ENCODE peak calls at places on chromosome X, in seven cellular contexts. Y is ovary, T is right lobe of liver, P is transverse colon, D is heart left ventricle, B is testis, Z is HCT116. G is an unnamed sample.

GRCh38 chrX:93637591-93637990 is 35.8 kb downstream of the NAP1L3 start:
- DNase-seq in Y (no peak), T (no peak), P (no peak), D (no peak), B (no peak), Z (no peak), G (no peak)

GRCh38 chrX:53262918-53263394 is 18.4 kb downstream of the IQSEC2 start:
- DNase-seq in Y (no peak), T (no peak), P (no peak), D (no peak), B (no peak), Z (peak; percentile 34), G (no peak)

GRCh38 chrX:71514367-71515038 is 18.4 kb upstream of the OGT start:
- DNase-seq in Y (no peak), T (no peak), P (peak; percentile 14), D (no peak), B (no peak), Z (no peak), G (no peak)

GRCh38 chrX:102345916-102346315 is 93.9 kb downstream of the NXF2B start:
- DNase-seq in Y (peak; percentile 34), T (peak; percentile 45), P (peak; percentile 70), D (peak; percentile 8), B (peak; percentile 80), Z (no peak), G (peak; percentile 62)

GRCh38 chrX:78517124-78517523 is 142.0 kb downstream of the RTL3 start:
- DNase-seq in Y (no peak), T (no peak), P (no peak), D (no peak), B (no peak), Z (no peak), G (no peak)

GRCh38 chrX:13398073-13398823 is 78.4 kb upstream of the ATXN3L start:
- DNase-seq in Y (peak; percentile 28), T (no peak), P (peak; percentile 41), D (peak; percentile 17), B (no peak), Z (peak; percentile 89), G (peak; percentile 25)

GRCh38 chrX:21960569-21960968 is 20.1 kb downstream of the SMS start:
- DNase-seq in Y (peak; percentile 46), T (no peak), P (no peak), D (no peak), B (peak; percentile 22), Z (no peak), G (no peak)

GRCh38 chrX:20271730-20272129 is 5.0 kb upstream of the RPS6KA3 start:
- DNase-seq in Y (no peak), T (no peak), P (no peak), D (no peak), B (no peak), Z (no peak), G (no peak)

GRCh38 chrX:15686818-15687685 is 22.4 kb upstream of the CLTRN start:
- DNase-seq in Y (no peak), T (peak; percentile 40), P (peak; percentile 60), D (peak; percentile 41), B (peak; percentile 70), Z (peak; percentile 8), G (peak; percentile 74)

GRCh38 chrX:43148305-43148704 is 370.3 kb upstream of the PPP1R2C start:
- DNase-seq in Y (no peak), T (no peak), P (no peak), D (no peak), B (no peak), Z (no peak), G (no peak)

GRCh38 chrX:155048997-155049619 is 21.8 kb downstream of the CMC4 start:
- DNase-seq in Y (peak; percentile 32), T (peak; percentile 61), P (peak; percentile 55), D (peak; percentile 48), B (peak; percentile 70), Z (no peak), G (peak; percentile 58)

GRCh38 chrX:13087322-13088154 is 43.1 kb upstream of the FAM9C start:
- DNase-seq in Y (no peak), T (no peak), P (peak; percentile 45), D (no peak), B (no peak), Z (no peak), G (no peak)

GRCh38 chrX:133290076-133290475 is 71.9 kb upstream of the TFDP3 start:
- DNase-seq in Y (no peak), T (no peak), P (no peak), D (no peak), B (no peak), Z (no peak), G (no peak)

GRCh38 chrX:150236304-150236703 is 126.8 kb upstream of the MAMLD1 start:
- DNase-seq in Y (no peak), T (no peak), P (no peak), D (no peak), B (no peak), Z (no peak), G (no peak)

GRCh38 chrX:7127058-7127457 is 20.5 kb upstream of the STS start:
- DNase-seq in Y (no peak), T (no peak), P (no peak), D (no peak), B (no peak), Z (no peak), G (no peak)

GRCh38 chrX:51002160-51002632 is 91.7 kb downstream of the BMP15 start:
- DNase-seq in Y (no peak), T (no peak), P (no peak), D (no peak), B (no peak), Z (no peak), G (no peak)

GRCh38 chrX:29024813-29025342 is 437.6 kb downstream of the IL1RAPL1 start:
- DNase-seq in Y (no peak), T (no peak), P (no peak), D (no peak), B (no peak), Z (no peak), G (no peak)

GRCh38 chrX:155027509-155028066 is 944 bp downstream of the FUNDC2 start:
- DNase-seq in Y (no peak), T (no peak), P (no peak), D (peak; percentile 23), B (peak; percentile 28), Z (peak; percentile 23), G (no peak)

GRCh38 chrX:130144509-130144908 is 21.1 kb downstream of the AIFM1 start:
- DNase-seq in Y (no peak), T (no peak), P (no peak), D (no peak), B (no peak), Z (no peak), G (no peak)

GRCh38 chrX:65582450-65583082 is 48.0 kb upstream of the LAS1L start:
- DNase-seq in Y (no peak), T (no peak), P (no peak), D (no peak), B (no peak), Z (no peak), G (no peak)

DNA sequence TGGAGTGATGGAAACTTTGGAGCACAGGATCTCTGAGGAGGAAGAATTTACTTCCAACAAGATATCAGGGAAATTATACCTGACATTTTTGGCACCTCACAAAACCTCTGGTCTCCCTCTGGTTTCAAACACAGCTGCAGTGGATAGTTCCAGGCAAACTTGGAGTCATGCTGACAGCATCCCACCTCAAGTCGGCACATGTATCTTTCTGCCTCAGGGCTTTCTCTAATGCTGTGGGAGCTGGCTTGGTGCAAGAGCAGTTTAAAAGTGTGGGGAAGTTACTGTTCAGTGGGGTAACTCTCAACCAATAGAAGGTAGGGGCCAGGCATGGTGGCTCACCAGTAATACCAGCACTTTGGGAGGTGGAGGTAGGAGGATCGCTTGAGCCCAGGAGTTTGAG is 207.1 kb upstream of the NHS start:
- DNase-seq in Y (no peak), T (no peak), P (no peak), D (no peak), B (no peak), Z (no peak), G (no peak)
- TF ChIP-seq POLR2A in Y (no peak), T (no peak), P (no peak), D (no peak), B (no peak), Z (no peak), G (no peak)

DNA sequence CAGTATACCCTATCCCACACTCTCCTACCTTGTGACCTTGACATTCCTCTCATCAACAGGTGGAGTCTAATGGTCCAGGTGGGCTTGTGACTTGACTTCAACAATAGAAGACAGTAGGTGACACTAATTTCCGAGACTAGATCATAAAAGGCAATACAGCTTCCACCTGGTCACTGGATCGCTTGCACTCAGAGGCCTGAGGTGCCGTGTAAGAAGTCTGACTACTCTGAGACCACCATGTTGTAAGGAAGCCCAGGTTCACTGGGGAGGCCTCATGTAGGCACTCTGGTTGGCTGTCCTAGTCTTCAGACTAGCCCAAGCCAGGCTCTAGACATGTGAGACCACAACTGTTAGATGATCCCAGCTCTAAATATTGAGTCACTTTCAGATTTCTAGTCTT is 370.4 kb downstream of the MID1IP1 start:
- DNase-seq in Y (no peak), T (no peak), P (no peak), D (no peak), B (no peak), Z (no peak), G (no peak)
- H3K36me3 ChIP-seq in Y (no peaks in the 10 kb centered on the region), T (no peaks in the 10 kb centered on the region), P (no peaks in the 10 kb centered on the region), D (no peaks in the 10 kb centered on the region), B (no peaks in the 10 kb centered on the region), Z (no peaks in the 10 kb centered on the region), G (no peaks in the 10 kb centered on the region)

DNA sequence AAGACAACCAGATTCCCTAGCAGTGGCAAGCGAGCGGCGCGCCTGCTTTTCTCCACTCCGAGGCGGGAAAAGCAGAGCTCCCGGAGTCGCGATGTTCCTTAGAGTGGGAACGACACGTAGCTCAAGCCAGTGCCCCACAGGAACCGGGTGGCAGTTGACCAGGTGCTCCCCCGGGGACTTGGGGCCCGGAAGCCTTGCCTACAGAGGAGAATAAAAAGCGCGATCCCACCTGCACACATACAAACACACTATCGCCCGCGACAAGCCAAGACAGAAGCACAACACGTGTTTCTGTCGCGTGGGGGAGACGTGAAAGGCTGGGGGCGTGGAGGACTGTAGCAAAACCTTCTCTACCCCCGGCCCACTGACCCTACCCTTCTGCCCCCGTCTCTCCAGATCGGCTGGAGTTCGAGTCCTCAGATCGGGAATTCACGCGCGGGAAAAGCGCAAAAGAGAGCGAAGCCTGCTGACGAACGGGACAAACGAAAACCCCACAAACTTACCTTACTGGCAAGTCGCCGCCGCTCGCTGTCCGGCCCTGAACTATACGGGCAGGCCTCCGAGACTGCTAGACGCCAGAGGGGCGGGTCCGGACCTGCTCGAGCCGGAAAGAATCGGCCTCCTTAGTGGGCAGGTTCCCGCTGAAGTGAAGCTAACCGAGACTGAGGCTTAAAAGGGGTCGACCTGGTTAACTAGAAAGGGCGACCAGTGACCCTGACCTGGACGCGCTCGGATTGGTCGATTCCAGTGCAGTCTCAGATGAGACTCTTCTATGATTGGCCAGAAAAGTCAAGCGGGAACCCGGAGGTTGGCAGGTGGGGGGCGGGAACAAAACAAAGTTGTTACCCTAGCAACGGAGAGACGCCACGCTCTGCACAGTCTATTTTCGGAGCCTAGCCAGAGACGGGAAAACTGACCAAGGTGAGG is at the start of the genes DNAAF6 and NUP62CL:
- DNase-seq in Y (peak; percentile 47), T (peak; percentile 80), P (peak; percentile 72), D (peak; percentile 32), B (peak; percentile 87), Z (peak; percentile 80), G (peak; percentile 82)
- TF ChIP-seq POLR2A in Y (no peak), T (no peak), P (no peak), D (no peak), B (no peak), Z (no peak), G (no peak)

DNA sequence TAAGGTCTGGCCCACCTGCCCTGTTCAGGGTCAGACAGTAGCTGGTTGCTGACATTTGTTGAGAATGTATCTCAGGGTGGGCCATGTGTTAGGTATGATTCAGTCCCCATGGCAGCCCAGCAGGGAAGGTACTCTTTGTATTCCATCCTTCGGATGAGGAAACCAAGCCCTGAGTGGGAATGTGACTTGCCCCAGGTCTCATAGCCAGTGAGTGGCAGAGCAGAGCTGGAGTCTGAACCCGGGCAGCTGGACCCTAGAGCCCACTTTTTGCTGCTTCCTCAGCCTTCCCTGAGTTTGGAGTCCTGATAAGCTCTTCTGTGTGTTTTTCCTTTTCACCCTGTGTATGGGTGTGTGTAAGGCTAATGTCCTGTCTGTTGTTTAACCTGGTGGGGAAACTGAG is 21.6 kb upstream of the UBA1 start:
- DNase-seq in Y (no peak), T (no peak), P (no peak), D (no peak), B (no peak), Z (no peak), G (no peak)
- H3K36me3 ChIP-seq in Y (no peaks in the 10 kb centered on the region), T (peaks cover 17% of the 10 kb centered on the region), P (no peaks in the 10 kb centered on the region), D (peaks cover 65% of the 10 kb centered on the region), B (no peaks in the 10 kb centered on the region), Z (no peaks in the 10 kb centered on the region), G (no peaks in the 10 kb centered on the region)

G was measured in body of pancreas.